ENCODE peak calls at places on chromosomes 5 and 9, in eight cellular contexts. O is epithelial cell of esophagus, R is neural crest cell, E is LoVo, M is NCI-H1417, Y is psoas muscle, Z is left cardiac atrium, W is iPS DF 19.7. L is an unnamed sample.
A peak's percentile ranks its signal among the peaks of the same experiment; 100 is the strongest.

GRCh38 chr9:101445353-101446029 is 9.9 kb upstream of the ALDOB start:
- DNase-seq in O (no peak), R (no peak), E (no peak), M (no peak), Y (no peak), Z (no peak), W (no peak), L (no peak)

GRCh38 chr5:148972396-148972795 is 90.5 kb downstream of the SH3TC2 start:
- DNase-seq in O (no peak), R (no peak), E (no peak), M (no peak), Y (no peak), Z (no peak), W (no peak), L (no peak)

GRCh38 chr9:26833792-26834191 is 58.8 kb downstream of the CAAP1 start:
- DNase-seq in O (peak; percentile 8), R (peak; percentile 31), E (no peak), M (peak; percentile 56), Y (no peak), Z (no peak), W (no peak), L (no peak)

GRCh38 chr5:88770290-88771257 is 112.4 kb downstream of the MEF2C start:
- DNase-seq in O (peak; percentile 32), R (no peak), E (no peak), M (no peak), Y (no peak), Z (no peak), W (no peak), L (no peak)

GRCh38 chr9:34521406-34522045 is 1.3 kb downstream of the ENHO start:
- DNase-seq in O (no peak), R (no peak), E (no peak), M (no peak), Y (no peak), Z (no peak), W (no peak), L (no peak)

GRCh38 chr5:97165726-97166125 is 17.3 kb downstream of the RIOK2 start:
- DNase-seq in O (no peak), R (no peak), E (peak; percentile 56), M (no peak), Y (no peak), Z (no peak), W (no peak), L (no peak)

GRCh38 chr9:97504381-97505216 is 3.1 kb downstream of the TMOD1 start:
- DNase-seq in O (no peak), R (no peak), E (no peak), M (no peak), Y (no peak), Z (peak; percentile 59), W (no peak), L (peak; percentile 34)

GRCh38 chr9:92635760-92636159 is 34.2 kb downstream of the IPPK start:
- DNase-seq in O (no peak), R (no peak), E (no peak), M (no peak), Y (no peak), Z (no peak), W (no peak), L (no peak)

GRCh38 chr5:17412760-17413671 is 85.0 kb upstream of the TAF11L2 start:
- DNase-seq in O (peak; percentile 21), R (no peak), E (no peak), M (peak; percentile 17), Y (no peak), Z (no peak), W (no peak), L (no peak)

GRCh38 chr9:80649001-80649420 is 1040.3 kb downstream of the TLE1 start:
- DNase-seq in O (peak; percentile 75), R (no peak), E (no peak), M (no peak), Y (peak; percentile 17), Z (peak; percentile 21), W (no peak), L (peak; percentile 13)

GRCh38 chr5:171806976-171807823 is 21.6 kb downstream of the SMIM23 start:
- DNase-seq in O (peak; percentile 66), R (no peak), E (no peak), M (peak; percentile 60), Y (no peak), Z (no peak), W (no peak), L (no peak)

GRCh38 chr9:78668148-78668825 is 371.4 kb downstream of the PSAT1 start:
- DNase-seq in O (peak; percentile 88), R (no peak), E (peak; percentile 54), M (no peak), Y (no peak), Z (no peak), W (no peak), L (no peak)

GRCh38 chr9:109945571-109945970 is 165.6 kb downstream of the PALM2AKAP2 start:
- DNase-seq in O (no peak), R (no peak), E (no peak), M (no peak), Y (no peak), Z (no peak), W (no peak), L (no peak)

GRCh38 chr9:20197976-20198685 is 409.3 kb upstream of the SLC24A2 start:
- DNase-seq in O (peak; percentile 86), R (no peak), E (peak; percentile 12), M (no peak), Y (no peak), Z (no peak), W (no peak), L (no peak)

GRCh38 chr9:137606005-137606601 is 617 bp downstream of the ARRDC1 start:
- DNase-seq in O (no peak), R (no peak), E (no peak), M (peak; percentile 81), Y (peak; percentile 54), Z (no peak), W (no peak), L (peak; percentile 55)

GRCh38 chr5:35651002-35651756 is 33.5 kb downstream of the SPEF2 start:
- DNase-seq in O (peak; percentile 67), R (peak; percentile 25), E (peak; percentile 33), M (peak; percentile 44), Y (no peak), Z (no peak), W (peak; percentile 38), L (no peak)

GRCh38 chr5:34609951-34610431 is 46.1 kb upstream of the RAI14 start:
- DNase-seq in O (peak; percentile 48), R (no peak), E (no peak), M (no peak), Y (no peak), Z (no peak), W (no peak), L (no peak)

GRCh38 chr5:51567636-51568035 is 184.4 kb downstream of the ISL1 start:
- DNase-seq in O (peak; percentile 78), R (no peak), E (no peak), M (peak; percentile 3), Y (no peak), Z (no peak), W (no peak), L (no peak)

GRCh38 chr9:77507212-77507961 is 140.7 kb downstream of the GNA14 start:
- DNase-seq in O (no peak), R (no peak), E (no peak), M (no peak), Y (no peak), Z (no peak), W (no peak), L (no peak)

L was measured in heart right ventricle.